ENCODE peak calls at places on chromosome 12, in five cellular contexts. K, T, L, C and V are unnamed samples.

GRCh38 chr12:38586652-38587219 is 270.2 kb downstream of the ALG10B start:
- DNase-seq in L (no peak), C (no peak), T (no peak), K (no peak), V (no peak)

GRCh38 chr12:91331371-91331770 is 148.8 kb upstream of the DCN start:
- DNase-seq in L (no peak), T (no peak), C (no peak), K (no peak), V (no peak)

GRCh38 chr12:112004041-112004440 is 8.9 kb downstream of the TMEM116 start:
- DNase-seq in C (no peak), K (no peak), L (no peak), T (no peak), V (no peak)

GRCh38 chr12:93323625-93324165 is 54.0 kb upstream of the NUDT4 start:
- DNase-seq in L (peak; percentile 44), T (no peak), K (no peak), C (no peak), V (no peak)

GRCh38 chr12:57619434-57620244 is 8.4 kb downstream of the ARHGEF25 start:
- DNase-seq in C (peak; percentile 83), T (peak; percentile 91), L (no peak), K (no peak), V (no peak)

GRCh38 chr12:6229823-6230222 is 29.6 kb downstream of the CD9 start:
- DNase-seq in T (no peak), K (peak; percentile 81), L (peak; percentile 97), C (peak; percentile 82), V (no peak)

GRCh38 chr12:39372929-39373328 is 70.0 kb downstream of the KIF21A start:
- DNase-seq in L (no peak), C (no peak), T (no peak), K (no peak), V (no peak)

GRCh38 chr12:122064034-122064777 is 14.3 kb upstream of the MLXIP start:
- DNase-seq in C (no peak), T (peak; percentile 100), L (peak; percentile 90), K (peak; percentile 88), V (peak; percentile 22)

GRCh38 chr12:1852076-1852475 is 31.7 kb downstream of the LRTM2 start:
- DNase-seq in C (no peak), T (peak; percentile 2), L (no peak), K (no peak), V (no peak)

GRCh38 chr12:138898-139534 is 72.4 kb downstream of the IQSEC3 start:
- DNase-seq in K (peak; percentile 47), T (peak; percentile 87), L (peak; percentile 29), C (peak; percentile 78), V (no peak)

GRCh38 chr12:57343703-57344378 is 87.0 kb downstream of the R3HDM2 start:
- DNase-seq in K (no peak), L (no peak), T (no peak), C (no peak), V (no peak)

GRCh38 chr12:3267690-3268089 is 190.5 kb downstream of the TSPAN9 start:
- DNase-seq in C (peak; percentile 53), T (no peak), L (no peak), K (no peak), V (no peak)

GRCh38 chr12:57751432-57751787 is 700 bp downstream of the CDK4 start:
- DNase-seq in K (no peak), C (no peak), T (no peak), L (no peak), V (no peak)

GRCh38 chr12:1839464-1839863 is 19.1 kb downstream of the LRTM2 start:
- DNase-seq in K (peak; percentile 28), L (no peak), T (peak; percentile 21), C (peak; percentile 41), V (no peak)

GRCh38 chr12:96906849-96907664 is at the start of gene NEDD1:
- DNase-seq in L (peak; percentile 67), K (peak; percentile 73), C (peak; percentile 98), T (peak; percentile 98), V (peak; percentile 72)

GRCh38 chr12:47742253-47742825 is 16.3 kb downstream of the RAPGEF3 start:
- DNase-seq in K (no peak), L (no peak), T (peak; percentile 95), C (peak; percentile 91), V (peak; percentile 71)

GRCh38 chr12:17992002-17992656 is 97.9 kb downstream of the RERGL start:
- DNase-seq in C (no peak), T (peak; percentile 80), L (peak; percentile 7), K (no peak), V (no peak)

GRCh38 chr12:116647802-116648201 is 88.6 kb downstream of the MAP1LC3B2 start:
- DNase-seq in K (no peak), T (no peak), L (no peak), C (no peak), V (no peak)

GRCh38 chr12:49912345-49912744 is 8.6 kb upstream of the FAIM2 start:
- DNase-seq in L (no peak), C (peak; percentile 50), T (peak; percentile 58), K (no peak), V (no peak)

GRCh38 chr12:110754101-110754793 is 11.6 kb upstream of the PPP1CC start:
- DNase-seq in C (no peak), T (no peak), L (no peak), K (no peak), V (no peak)

GRCh38 chr12:49331360-49332222 is 5.4 kb downstream of the C1QL4 start:
- DNase-seq in T (peak; percentile 92), K (no peak), C (no peak), L (peak; percentile 76), V (no peak)

GRCh38 chr12:56684745-56685369 is 3.2 kb downstream of the PTGES3 start:
- DNase-seq in L (no peak), T (peak; percentile 33), K (no peak), C (no peak), V (no peak)

GRCh38 chr12:16972923-16973770 is 367.2 kb upstream of the LMO3 start:
- DNase-seq in C (no peak), T (no peak), K (no peak), L (no peak), V (no peak)

GRCh38 chr12:108519558-108519957 is 4.5 kb downstream of the FICD start:
- DNase-seq in K (no peak), L (no peak), T (peak; percentile 86), C (no peak), V (no peak)

GRCh38 chr12:10372534-10372931 is 17.3 kb downstream of the KLRK1 start:
- DNase-seq in K (no peak), C (no peak), T (peak; percentile 41), L (no peak), V (no peak)
- H3K27ac ChIP-seq in K (no peak overlapping the region), C (peak overlapping the region; percentile 57), T (no peak overlapping the region), L (no peak overlapping the region), V (no peak overlapping the region)

GRCh38 chr12:53985900-53986685 is 1.1 kb downstream of the HOXC10 start:
- DNase-seq in L (no peak), T (peak; percentile 82), C (no peak), K (no peak), V (no peak)
- H3K27me3 ChIP-seq in L (peaks cover 96% of the 10 kb centered on the region), T (peaks cover 100% of the 10 kb centered on the region), C (peaks cover 100% of the 10 kb centered on the region), K (peaks cover 100% of the 10 kb centered on the region), V (peaks cover 98% of the 10 kb centered on the region)

DNA sequence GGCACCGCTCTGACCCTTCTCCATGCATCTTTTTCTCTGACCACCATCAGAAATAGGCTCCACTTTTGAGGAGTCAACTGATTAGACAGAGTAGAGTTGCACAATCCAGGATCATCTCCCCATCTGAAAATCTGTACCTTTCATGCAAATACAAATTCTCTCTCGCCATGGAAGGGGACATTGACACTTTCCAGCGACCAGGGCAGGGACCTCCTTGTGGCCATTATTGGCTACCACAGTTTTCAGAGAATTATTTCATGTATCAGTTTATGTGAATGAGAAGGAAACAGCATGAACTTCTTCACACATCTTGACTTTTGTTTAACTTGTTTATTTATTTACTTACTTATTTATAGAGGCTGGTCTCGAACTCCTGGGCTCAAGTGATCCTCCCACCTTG is 13.8 kb upstream of the RAN start:
- DNase-seq in K (no peak), T (peak; percentile 66), L (no peak), C (no peak), V (no peak)
- TF ChIP-seq CTCF in K (no peak), T (peak; percentile 54), L (no peak), C (no peak), V (no peak)

GRCh38 chr12:102120886-102121285 is 903 bp downstream of the PARPBP start:
- DNase-seq in L (peak; percentile 29), T (peak; percentile 63), C (no peak), K (no peak), V (no peak)
- H3K27ac ChIP-seq in L (peak overlapping the region; percentile 26), T (no peak overlapping the region), C (no peak overlapping the region), K (no peak overlapping the region), V (no peak overlapping the region)